ENCODE peak calls at places on chromosomes 6 and 20, in ten cellular contexts. One of them, this sample, is unnamed.

GRCh38 chr6:53983301-53983700 is 127.9 kb upstream of the MLIP start:
- DNase-seq in CD4-positive, alpha-beta T cell: no peak
- DNase-seq in activated gamma-delta T cell treated with Interleukin-2 at 50 U/mL for 16 hours: no peak
- DNase-seq in AML-193: no peak
- DNase-seq in activated T-cell treated with anti-CD3 and anti-CD28 coated beads for 1 hour: no peak
- DNase-seq in activated T-helper 1 cell treated with Interleukin-2 at 50 U/mL for 16 hours: no peak
- DNase-seq in A172: no peak
- DNase-seq in Caki2: no peak
- DNase-seq in mucosa of gallbladder: no peak
- DNase-seq in ureter: no peak
- DNase-seq in this sample: no peak

GRCh38 chr6:150940951-150941350 is 75.4 kb downstream of the MTHFD1L start:
- DNase-seq in CD4-positive, alpha-beta T cell: no peak
- DNase-seq in activated gamma-delta T cell treated with Interleukin-2 at 50 U/mL for 16 hours: no peak
- DNase-seq in AML-193: no peak
- DNase-seq in activated T-cell treated with anti-CD3 and anti-CD28 coated beads for 1 hour: no peak
- DNase-seq in activated T-helper 1 cell treated with Interleukin-2 at 50 U/mL for 16 hours: no peak
- DNase-seq in A172: peak; percentile 4
- DNase-seq in Caki2: no peak
- DNase-seq in mucosa of gallbladder: no peak
- DNase-seq in ureter: no peak
- DNase-seq in this sample: no peak

GRCh38 chr6:10256113-10256690 is 158.7 kb downstream of the TFAP2A start:
- DNase-seq in CD4-positive, alpha-beta T cell: no peak
- DNase-seq in activated gamma-delta T cell treated with Interleukin-2 at 50 U/mL for 16 hours: no peak
- DNase-seq in AML-193: peak; percentile 60
- DNase-seq in activated T-cell treated with anti-CD3 and anti-CD28 coated beads for 1 hour: no peak
- DNase-seq in activated T-helper 1 cell treated with Interleukin-2 at 50 U/mL for 16 hours: no peak
- DNase-seq in A172: no peak
- DNase-seq in Caki2: no peak
- DNase-seq in mucosa of gallbladder: no peak
- DNase-seq in ureter: no peak
- DNase-seq in this sample: no peak

GRCh38 chr6:27556406-27556805 is 83.5 kb upstream of the ZNF184 start:
- DNase-seq in CD4-positive, alpha-beta T cell: no peak
- DNase-seq in activated gamma-delta T cell treated with Interleukin-2 at 50 U/mL for 16 hours: no peak
- DNase-seq in AML-193: no peak
- DNase-seq in activated T-cell treated with anti-CD3 and anti-CD28 coated beads for 1 hour: no peak
- DNase-seq in activated T-helper 1 cell treated with Interleukin-2 at 50 U/mL for 16 hours: no peak
- DNase-seq in A172: no peak
- DNase-seq in Caki2: no peak
- DNase-seq in mucosa of gallbladder: no peak
- DNase-seq in ureter: no peak
- DNase-seq in this sample: no peak

GRCh38 chr20:20085071-20085470 is 32.7 kb downstream of the CFAP61 start:
- DNase-seq in CD4-positive, alpha-beta T cell: no peak
- DNase-seq in activated gamma-delta T cell treated with Interleukin-2 at 50 U/mL for 16 hours: no peak
- DNase-seq in AML-193: no peak
- DNase-seq in activated T-cell treated with anti-CD3 and anti-CD28 coated beads for 1 hour: no peak
- DNase-seq in activated T-helper 1 cell treated with Interleukin-2 at 50 U/mL for 16 hours: no peak
- DNase-seq in A172: no peak
- DNase-seq in Caki2: no peak
- DNase-seq in mucosa of gallbladder: no peak
- DNase-seq in ureter: no peak
- DNase-seq in this sample: no peak

GRCh38 chr20:32224463-32224862 is 16.8 kb downstream of the POFUT1 start:
- DNase-seq in CD4-positive, alpha-beta T cell: no peak
- DNase-seq in activated gamma-delta T cell treated with Interleukin-2 at 50 U/mL for 16 hours: no peak
- DNase-seq in AML-193: no peak
- DNase-seq in activated T-cell treated with anti-CD3 and anti-CD28 coated beads for 1 hour: no peak
- DNase-seq in activated T-helper 1 cell treated with Interleukin-2 at 50 U/mL for 16 hours: no peak
- DNase-seq in A172: no peak
- DNase-seq in Caki2: no peak
- DNase-seq in mucosa of gallbladder: peak; percentile 31
- DNase-seq in ureter: no peak
- DNase-seq in this sample: peak; percentile 77

GRCh38 chr6:170404036-170404435 is 97.5 kb downstream of the FAM120B start:
- DNase-seq in CD4-positive, alpha-beta T cell: no peak
- DNase-seq in activated gamma-delta T cell treated with Interleukin-2 at 50 U/mL for 16 hours: no peak
- DNase-seq in AML-193: no peak
- DNase-seq in activated T-cell treated with anti-CD3 and anti-CD28 coated beads for 1 hour: no peak
- DNase-seq in activated T-helper 1 cell treated with Interleukin-2 at 50 U/mL for 16 hours: no peak
- DNase-seq in A172: no peak
- DNase-seq in Caki2: no peak
- DNase-seq in mucosa of gallbladder: no peak
- DNase-seq in ureter: no peak
- DNase-seq in this sample: no peak

GRCh38 chr6:136351518-136352106 is 62.0 kb upstream of the BCLAF1 start:
- DNase-seq in CD4-positive, alpha-beta T cell: no peak
- DNase-seq in activated gamma-delta T cell treated with Interleukin-2 at 50 U/mL for 16 hours: no peak
- DNase-seq in AML-193: no peak
- DNase-seq in activated T-cell treated with anti-CD3 and anti-CD28 coated beads for 1 hour: no peak
- DNase-seq in activated T-helper 1 cell treated with Interleukin-2 at 50 U/mL for 16 hours: no peak
- DNase-seq in A172: no peak
- DNase-seq in Caki2: no peak
- DNase-seq in mucosa of gallbladder: no peak
- DNase-seq in ureter: no peak
- DNase-seq in this sample: no peak

GRCh38 chr6:33827546-33828451 is 24.0 kb upstream of the MLN start:
- DNase-seq in CD4-positive, alpha-beta T cell: no peak
- DNase-seq in activated gamma-delta T cell treated with Interleukin-2 at 50 U/mL for 16 hours: no peak
- DNase-seq in AML-193: no peak
- DNase-seq in activated T-cell treated with anti-CD3 and anti-CD28 coated beads for 1 hour: no peak
- DNase-seq in activated T-helper 1 cell treated with Interleukin-2 at 50 U/mL for 16 hours: no peak
- DNase-seq in A172: peak; percentile 13
- DNase-seq in Caki2: no peak
- DNase-seq in mucosa of gallbladder: no peak
- DNase-seq in ureter: no peak
- DNase-seq in this sample: peak; percentile 42

GRCh38 chr6:126811307-126811706 is 307.2 kb upstream of the RSPO3 start:
- DNase-seq in CD4-positive, alpha-beta T cell: no peak
- DNase-seq in activated gamma-delta T cell treated with Interleukin-2 at 50 U/mL for 16 hours: no peak
- DNase-seq in AML-193: no peak
- DNase-seq in activated T-cell treated with anti-CD3 and anti-CD28 coated beads for 1 hour: no peak
- DNase-seq in activated T-helper 1 cell treated with Interleukin-2 at 50 U/mL for 16 hours: no peak
- DNase-seq in A172: no peak
- DNase-seq in Caki2: no peak
- DNase-seq in mucosa of gallbladder: no peak
- DNase-seq in ureter: peak; percentile 43
- DNase-seq in this sample: no peak

GRCh38 chr6:148200302-148200701 is 142.3 kb upstream of the SASH1 start:
- DNase-seq in CD4-positive, alpha-beta T cell: no peak
- DNase-seq in activated gamma-delta T cell treated with Interleukin-2 at 50 U/mL for 16 hours: no peak
- DNase-seq in AML-193: no peak
- DNase-seq in activated T-cell treated with anti-CD3 and anti-CD28 coated beads for 1 hour: no peak
- DNase-seq in activated T-helper 1 cell treated with Interleukin-2 at 50 U/mL for 16 hours: no peak
- DNase-seq in A172: no peak
- DNase-seq in Caki2: no peak
- DNase-seq in mucosa of gallbladder: peak; percentile 66
- DNase-seq in ureter: no peak
- DNase-seq in this sample: no peak

GRCh38 chr6:29676981-29677601 is 3.9 kb downstream of the ZFP57 start:
- DNase-seq in CD4-positive, alpha-beta T cell: no peak
- DNase-seq in activated gamma-delta T cell treated with Interleukin-2 at 50 U/mL for 16 hours: no peak
- DNase-seq in AML-193: no peak
- DNase-seq in activated T-cell treated with anti-CD3 and anti-CD28 coated beads for 1 hour: no peak
- DNase-seq in activated T-helper 1 cell treated with Interleukin-2 at 50 U/mL for 16 hours: no peak
- DNase-seq in A172: peak; percentile 34
- DNase-seq in Caki2: peak; percentile 77
- DNase-seq in mucosa of gallbladder: peak; percentile 12
- DNase-seq in ureter: no peak
- DNase-seq in this sample: no peak

GRCh38 chr20:48149887-48150286 is 364.6 kb upstream of the SULF2 start:
- DNase-seq in CD4-positive, alpha-beta T cell: no peak
- DNase-seq in activated gamma-delta T cell treated with Interleukin-2 at 50 U/mL for 16 hours: no peak
- DNase-seq in AML-193: no peak
- DNase-seq in activated T-cell treated with anti-CD3 and anti-CD28 coated beads for 1 hour: no peak
- DNase-seq in activated T-helper 1 cell treated with Interleukin-2 at 50 U/mL for 16 hours: no peak
- DNase-seq in A172: no peak
- DNase-seq in Caki2: no peak
- DNase-seq in mucosa of gallbladder: no peak
- DNase-seq in ureter: no peak
- DNase-seq in this sample: no peak

GRCh38 chr20:62378215-62378614 is 8.7 kb upstream of the RPS21 start:
- DNase-seq in CD4-positive, alpha-beta T cell: no peak
- DNase-seq in activated gamma-delta T cell treated with Interleukin-2 at 50 U/mL for 16 hours: no peak
- DNase-seq in AML-193: no peak
- DNase-seq in activated T-cell treated with anti-CD3 and anti-CD28 coated beads for 1 hour: no peak
- DNase-seq in activated T-helper 1 cell treated with Interleukin-2 at 50 U/mL for 16 hours: no peak
- DNase-seq in A172: no peak
- DNase-seq in Caki2: peak; percentile 35
- DNase-seq in mucosa of gallbladder: no peak
- DNase-seq in ureter: peak; percentile 83
- DNase-seq in this sample: no peak

GRCh38 chr20:50237349-50237748 is 46.7 kb downstream of the CEBPB start:
- DNase-seq in CD4-positive, alpha-beta T cell: no peak
- DNase-seq in activated gamma-delta T cell treated with Interleukin-2 at 50 U/mL for 16 hours: no peak
- DNase-seq in AML-193: no peak
- DNase-seq in activated T-cell treated with anti-CD3 and anti-CD28 coated beads for 1 hour: no peak
- DNase-seq in activated T-helper 1 cell treated with Interleukin-2 at 50 U/mL for 16 hours: no peak
- DNase-seq in A172: peak; percentile 42
- DNase-seq in Caki2: no peak
- DNase-seq in mucosa of gallbladder: no peak
- DNase-seq in ureter: no peak
- DNase-seq in this sample: no peak

GRCh38 chr20:38073307-38074010 is 39.9 kb downstream of the RPRD1B start:
- DNase-seq in CD4-positive, alpha-beta T cell: no peak
- DNase-seq in activated gamma-delta T cell treated with Interleukin-2 at 50 U/mL for 16 hours: no peak
- DNase-seq in AML-193: peak; percentile 57
- DNase-seq in activated T-cell treated with anti-CD3 and anti-CD28 coated beads for 1 hour: no peak
- DNase-seq in activated T-helper 1 cell treated with Interleukin-2 at 50 U/mL for 16 hours: no peak
- DNase-seq in A172: peak; percentile 94
- DNase-seq in Caki2: peak; percentile 33
- DNase-seq in mucosa of gallbladder: peak; percentile 66
- DNase-seq in ureter: peak; percentile 76
- DNase-seq in this sample: peak; percentile 74

GRCh38 chr20:58092353-58092752 is 136.1 kb downstream of the ANKRD60 start:
- DNase-seq in CD4-positive, alpha-beta T cell: no peak
- DNase-seq in activated gamma-delta T cell treated with Interleukin-2 at 50 U/mL for 16 hours: no peak
- DNase-seq in AML-193: no peak
- DNase-seq in activated T-cell treated with anti-CD3 and anti-CD28 coated beads for 1 hour: no peak
- DNase-seq in activated T-helper 1 cell treated with Interleukin-2 at 50 U/mL for 16 hours: no peak
- DNase-seq in A172: no peak
- DNase-seq in Caki2: no peak
- DNase-seq in mucosa of gallbladder: no peak
- DNase-seq in ureter: no peak
- DNase-seq in this sample: no peak

GRCh38 chr6:39446909-39447308 is 124.4 kb upstream of the KCNK16 start:
- DNase-seq in CD4-positive, alpha-beta T cell: no peak
- DNase-seq in activated gamma-delta T cell treated with Interleukin-2 at 50 U/mL for 16 hours: no peak
- DNase-seq in AML-193: no peak
- DNase-seq in activated T-cell treated with anti-CD3 and anti-CD28 coated beads for 1 hour: no peak
- DNase-seq in activated T-helper 1 cell treated with Interleukin-2 at 50 U/mL for 16 hours: no peak
- DNase-seq in A172: peak; percentile 27
- DNase-seq in Caki2: no peak
- DNase-seq in mucosa of gallbladder: no peak
- DNase-seq in ureter: no peak
- DNase-seq in this sample: no peak

GRCh38 chr6:143773503-143773902 is 69.6 kb upstream of the LTV1 start:
- DNase-seq in CD4-positive, alpha-beta T cell: no peak
- DNase-seq in activated gamma-delta T cell treated with Interleukin-2 at 50 U/mL for 16 hours: no peak
- DNase-seq in AML-193: no peak
- DNase-seq in activated T-cell treated with anti-CD3 and anti-CD28 coated beads for 1 hour: no peak
- DNase-seq in activated T-helper 1 cell treated with Interleukin-2 at 50 U/mL for 16 hours: no peak
- DNase-seq in A172: no peak
- DNase-seq in Caki2: no peak
- DNase-seq in mucosa of gallbladder: no peak
- DNase-seq in ureter: no peak
- DNase-seq in this sample: no peak

GRCh38 chr6:5379647-5380242 is 118.4 kb downstream of the FARS2 start:
- DNase-seq in CD4-positive, alpha-beta T cell: no peak
- DNase-seq in activated gamma-delta T cell treated with Interleukin-2 at 50 U/mL for 16 hours: no peak
- DNase-seq in AML-193: peak; percentile 74
- DNase-seq in activated T-cell treated with anti-CD3 and anti-CD28 coated beads for 1 hour: no peak
- DNase-seq in activated T-helper 1 cell treated with Interleukin-2 at 50 U/mL for 16 hours: no peak
- DNase-seq in A172: peak; percentile 21
- DNase-seq in Caki2: no peak
- DNase-seq in mucosa of gallbladder: no peak
- DNase-seq in ureter: no peak
- DNase-seq in this sample: peak; percentile 34

GRCh38 chr20:19992996-19993908 is 23.9 kb upstream of the NAA20 start:
- DNase-seq in CD4-positive, alpha-beta T cell: no peak
- DNase-seq in activated gamma-delta T cell treated with Interleukin-2 at 50 U/mL for 16 hours: no peak
- DNase-seq in AML-193: no peak
- DNase-seq in activated T-cell treated with anti-CD3 and anti-CD28 coated beads for 1 hour: no peak
- DNase-seq in activated T-helper 1 cell treated with Interleukin-2 at 50 U/mL for 16 hours: no peak
- DNase-seq in A172: peak; percentile 98
- DNase-seq in Caki2: peak; percentile 91
- DNase-seq in mucosa of gallbladder: peak; percentile 45
- DNase-seq in ureter: no peak
- DNase-seq in this sample: no peak

GRCh38 chr6:105982761-105983600 is 103.2 kb upstream of the PRDM1 start:
- DNase-seq in CD4-positive, alpha-beta T cell: no peak
- DNase-seq in activated gamma-delta T cell treated with Interleukin-2 at 50 U/mL for 16 hours: no peak
- DNase-seq in AML-193: no peak
- DNase-seq in activated T-cell treated with anti-CD3 and anti-CD28 coated beads for 1 hour: no peak
- DNase-seq in activated T-helper 1 cell treated with Interleukin-2 at 50 U/mL for 16 hours: no peak
- DNase-seq in A172: no peak
- DNase-seq in Caki2: no peak
- DNase-seq in mucosa of gallbladder: no peak
- DNase-seq in ureter: no peak
- DNase-seq in this sample: peak; percentile 22

GRCh38 chr6:127484207-127484858 is 25.1 kb upstream of the KIAA0408 start:
- DNase-seq in CD4-positive, alpha-beta T cell: no peak
- DNase-seq in activated gamma-delta T cell treated with Interleukin-2 at 50 U/mL for 16 hours: no peak
- DNase-seq in AML-193: peak; percentile 63
- DNase-seq in activated T-cell treated with anti-CD3 and anti-CD28 coated beads for 1 hour: no peak
- DNase-seq in activated T-helper 1 cell treated with Interleukin-2 at 50 U/mL for 16 hours: no peak
- DNase-seq in A172: peak; percentile 32
- DNase-seq in Caki2: peak; percentile 62
- DNase-seq in mucosa of gallbladder: no peak
- DNase-seq in ureter: no peak
- DNase-seq in this sample: no peak

GRCh38 chr6:76230711-76231110 is 158.2 kb upstream of the IMPG1 start:
- DNase-seq in CD4-positive, alpha-beta T cell: no peak
- DNase-seq in activated gamma-delta T cell treated with Interleukin-2 at 50 U/mL for 16 hours: no peak
- DNase-seq in AML-193: no peak
- DNase-seq in activated T-cell treated with anti-CD3 and anti-CD28 coated beads for 1 hour: no peak
- DNase-seq in activated T-helper 1 cell treated with Interleukin-2 at 50 U/mL for 16 hours: no peak
- DNase-seq in A172: no peak
- DNase-seq in Caki2: no peak
- DNase-seq in mucosa of gallbladder: no peak
- DNase-seq in ureter: no peak
- DNase-seq in this sample: no peak

GRCh38 chr20:57660510-57661199 is 40.4 kb upstream of the ZBP1 start:
- DNase-seq in CD4-positive, alpha-beta T cell: peak; percentile 27
- DNase-seq in activated gamma-delta T cell treated with Interleukin-2 at 50 U/mL for 16 hours: no peak
- DNase-seq in AML-193: no peak
- DNase-seq in activated T-cell treated with anti-CD3 and anti-CD28 coated beads for 1 hour: no peak
- DNase-seq in activated T-helper 1 cell treated with Interleukin-2 at 50 U/mL for 16 hours: no peak
- DNase-seq in A172: no peak
- DNase-seq in Caki2: no peak
- DNase-seq in mucosa of gallbladder: no peak
- DNase-seq in ureter: peak; percentile 37
- DNase-seq in this sample: no peak

GRCh38 chr6:132715204-132715603 is 1.3 kb upstream of the VNN1 start:
- DNase-seq in CD4-positive, alpha-beta T cell: no peak
- DNase-seq in activated gamma-delta T cell treated with Interleukin-2 at 50 U/mL for 16 hours: no peak
- DNase-seq in AML-193: no peak
- DNase-seq in activated T-cell treated with anti-CD3 and anti-CD28 coated beads for 1 hour: no peak
- DNase-seq in activated T-helper 1 cell treated with Interleukin-2 at 50 U/mL for 16 hours: no peak
- DNase-seq in A172: peak; percentile 45
- DNase-seq in Caki2: peak; percentile 28
- DNase-seq in mucosa of gallbladder: peak; percentile 73
- DNase-seq in ureter: no peak
- DNase-seq in this sample: peak; percentile 47

GRCh38 chr6:54958446-54958845 is 111.9 kb downstream of the FAM83B start:
- DNase-seq in CD4-positive, alpha-beta T cell: no peak
- DNase-seq in activated gamma-delta T cell treated with Interleukin-2 at 50 U/mL for 16 hours: no peak
- DNase-seq in AML-193: no peak
- DNase-seq in activated T-cell treated with anti-CD3 and anti-CD28 coated beads for 1 hour: no peak
- DNase-seq in activated T-helper 1 cell treated with Interleukin-2 at 50 U/mL for 16 hours: no peak
- DNase-seq in A172: no peak
- DNase-seq in Caki2: no peak
- DNase-seq in mucosa of gallbladder: no peak
- DNase-seq in ureter: no peak
- DNase-seq in this sample: no peak

GRCh38 chr20:13644010-13644409 is 5.3 kb upstream of the TASP1 start:
- DNase-seq in CD4-positive, alpha-beta T cell: no peak
- DNase-seq in activated gamma-delta T cell treated with Interleukin-2 at 50 U/mL for 16 hours: no peak
- DNase-seq in AML-193: no peak
- DNase-seq in activated T-cell treated with anti-CD3 and anti-CD28 coated beads for 1 hour: no peak
- DNase-seq in activated T-helper 1 cell treated with Interleukin-2 at 50 U/mL for 16 hours: no peak
- DNase-seq in A172: peak; percentile 30
- DNase-seq in Caki2: no peak
- DNase-seq in mucosa of gallbladder: no peak
- DNase-seq in ureter: no peak
- DNase-seq in this sample: no peak

This sample was measured in colonic mucosa.